ENCODE peak calls at places on chromosomes 16 and 17, in eight cellular contexts. X is endodermal cell, U is BJ, K is esophagus squamous epithelium, B is cardiac muscle cell, Y is endothelial cell of umbilical vein, L is AG04450, H is psoas muscle. Q is an unnamed sample.

GRCh38 chr16:1613240-1613639 is 1.1 kb downstream of the CRAMP1 start:
- DNase-seq in X (no peak), U (no peak), K (no peak), B (no peak), Y (peak; percentile 21), L (no peak), H (no peak), Q (no peak)

GRCh38 chr17:46979023-46979870 is at the start of gene RPRML:
- DNase-seq in X (peak; percentile 88), U (no peak), K (no peak), B (peak; percentile 61), Y (peak; percentile 44), L (no peak), H (peak; percentile 30), Q (no peak)

GRCh38 chr16:15650698-15651161 is 685 bp downstream of the NDE1 start:
- DNase-seq in X (peak; percentile 79), U (no peak), K (no peak), B (peak; percentile 2), Y (peak; percentile 37), L (no peak), H (no peak), Q (no peak)

GRCh38 chr16:5706206-5706605 is 608.6 kb upstream of the EEF2KMT start:
- DNase-seq in X (no peak), U (no peak), K (no peak), B (no peak), Y (no peak), L (no peak), H (no peak), Q (no peak)

GRCh38 chr17:82252511-82253178 is 20.9 kb downstream of the CSNK1D start:
- DNase-seq in X (no peak), U (no peak), K (no peak), B (no peak), Y (no peak), L (no peak), H (no peak), Q (no peak)

GRCh38 chr16:11080327-11080967 is 136.1 kb downstream of the CLEC16A start:
- DNase-seq in X (no peak), U (no peak), K (no peak), B (no peak), Y (no peak), L (no peak), H (no peak), Q (no peak)

GRCh38 chr17:73901661-73902415 is 257.6 kb upstream of the SDK2 start:
- DNase-seq in X (peak; percentile 92), U (no peak), K (no peak), B (peak; percentile 40), Y (no peak), L (no peak), H (peak; percentile 32), Q (no peak)

GRCh38 chr17:72120878-72121163 is at the start of gene SOX9:
- DNase-seq in X (peak; percentile 99), U (peak; percentile 53), K (no peak), B (peak; percentile 93), Y (no peak), L (peak; percentile 87), H (peak; percentile 81), Q (peak; percentile 38)

GRCh38 chr17:50835563-50836231 is at the start of gene WFIKKN2:
- DNase-seq in X (no peak), U (no peak), K (no peak), B (no peak), Y (no peak), L (no peak), H (no peak), Q (no peak)
- H3K4me3 ChIP-seq in X (no peak within 1 kb of the TSS), U (no peak within 1 kb of the TSS), K (peak within 1 kb of the TSS; percentile 9), B (no peak within 1 kb of the TSS), Y (no peak within 1 kb of the TSS), L (peak within 1 kb of the TSS; percentile 17), H (peak within 1 kb of the TSS; percentile 65), Q (no peak within 1 kb of the TSS)

GRCh38 chr16:88539652-88540345 is 30.4 kb upstream of the ZC3H18 start:
- DNase-seq in X (peak; percentile 60), U (no peak), K (no peak), B (no peak), Y (no peak), L (no peak), H (no peak), Q (no peak)
- TF ChIP-seq CTCF in X (peak; percentile 28), U (peak; percentile 11), K (no peak), B (no peak), Y (no peak), L (no peak), H (no peak), Q (no peak)

GRCh38 chr16:56630134-56630533 is 2.3 kb upstream of the MT1M start:
- DNase-seq in X (no peak), U (no peak), K (no peak), B (no peak), Y (no peak), L (no peak), H (no peak), Q (no peak)

GRCh38 chr16:56632848-56633365 is 448 bp downstream of the MT1M start:
- DNase-seq in X (no peak), U (no peak), K (no peak), B (no peak), Y (no peak), L (no peak), H (no peak), Q (no peak)

GRCh38 chr16:56632160-56632847 is at the start of gene MT1M:
- DNase-seq in X (peak; percentile 76), U (no peak), K (no peak), B (peak; percentile 28), Y (no peak), L (no peak), H (peak; percentile 82), Q (no peak)

GRCh38 chr16:56631197-56631596 is 1.3 kb upstream of the MT1M start:
- DNase-seq in X (no peak), U (no peak), K (no peak), B (no peak), Y (no peak), L (no peak), H (no peak), Q (no peak)

GRCh38 chr16:56631832-56632159 is 663 bp upstream of the MT1M start:
- DNase-seq in X (no peak), U (no peak), K (no peak), B (peak; percentile 31), Y (no peak), L (no peak), H (no peak), Q (no peak)
- H3K4me3 ChIP-seq in X (peak overlapping the region; percentile 67), U (peak overlapping the region; percentile 38), K (peak overlapping the region; percentile 51), B (peak overlapping the region; percentile 20), Y (peak overlapping the region; percentile 42), L (peak overlapping the region; percentile 32), H (peak overlapping the region; percentile 67), Q (no peak overlapping the region)

GRCh38 chr17:18041776-18042175 is 2.6 kb downstream of the GID4 start:
- DNase-seq in X (no peak), U (peak; percentile 30), K (no peak), B (no peak), Y (no peak), L (no peak), H (peak; percentile 37), Q (no peak)

GRCh38 chr17:18045691-18046090 is 6.5 kb downstream of the GID4 start:
- DNase-seq in X (no peak), U (no peak), K (no peak), B (no peak), Y (no peak), L (no peak), H (no peak), Q (no peak)

GRCh38 chr17:18044609-18045008 is 5.4 kb downstream of the GID4 start:
- DNase-seq in X (no peak), U (no peak), K (no peak), B (no peak), Y (no peak), L (no peak), H (no peak), Q (no peak)

GRCh38 chr17:18042969-18043368 is 3.8 kb downstream of the GID4 start:
- DNase-seq in X (no peak), U (no peak), K (no peak), B (no peak), Y (no peak), L (no peak), H (no peak), Q (no peak)

GRCh38 chr17:18043491-18043890 is 4.3 kb downstream of the GID4 start:
- DNase-seq in X (no peak), U (no peak), K (no peak), B (no peak), Y (peak; percentile 43), L (no peak), H (no peak), Q (no peak)
- TF ChIP-seq CTCF in X (peak; percentile 41), U (peak; percentile 17), K (peak; percentile 31), B (peak; percentile 25), Y (no peak), L (peak; percentile 33), H (peak; percentile 21), Q (no peak)

GRCh38 chr17:62826956-62827355 is 18.8 kb upstream of the MARCHF10 start:
- DNase-seq in X (no peak), U (no peak), K (no peak), B (no peak), Y (no peak), L (no peak), H (no peak), Q (no peak)
- H3K4me3 ChIP-seq in X (no peak overlapping the region), U (no peak overlapping the region), K (no peak overlapping the region), B (no peak overlapping the region), Y (no peak overlapping the region), L (no peak overlapping the region), H (no peak overlapping the region), Q (no peak overlapping the region)

GRCh38 chr16:72532896-72533295 is 360.9 kb upstream of the PMFBP1 start:
- DNase-seq in X (no peak), U (no peak), K (no peak), B (no peak), Y (no peak), L (no peak), H (no peak), Q (no peak)

GRCh38 chr16:72530434-72530833 is 358.5 kb upstream of the PMFBP1 start:
- DNase-seq in X (no peak), U (no peak), K (no peak), B (no peak), Y (peak; percentile 82), L (no peak), H (no peak), Q (peak; percentile 13)
- TF ChIP-seq CTCF in X (no peak), U (peak; percentile 26), K (no peak), B (peak; percentile 52), Y (peak; percentile 35), L (peak; percentile 38), H (no peak), Q (peak; percentile 22)

DNA sequence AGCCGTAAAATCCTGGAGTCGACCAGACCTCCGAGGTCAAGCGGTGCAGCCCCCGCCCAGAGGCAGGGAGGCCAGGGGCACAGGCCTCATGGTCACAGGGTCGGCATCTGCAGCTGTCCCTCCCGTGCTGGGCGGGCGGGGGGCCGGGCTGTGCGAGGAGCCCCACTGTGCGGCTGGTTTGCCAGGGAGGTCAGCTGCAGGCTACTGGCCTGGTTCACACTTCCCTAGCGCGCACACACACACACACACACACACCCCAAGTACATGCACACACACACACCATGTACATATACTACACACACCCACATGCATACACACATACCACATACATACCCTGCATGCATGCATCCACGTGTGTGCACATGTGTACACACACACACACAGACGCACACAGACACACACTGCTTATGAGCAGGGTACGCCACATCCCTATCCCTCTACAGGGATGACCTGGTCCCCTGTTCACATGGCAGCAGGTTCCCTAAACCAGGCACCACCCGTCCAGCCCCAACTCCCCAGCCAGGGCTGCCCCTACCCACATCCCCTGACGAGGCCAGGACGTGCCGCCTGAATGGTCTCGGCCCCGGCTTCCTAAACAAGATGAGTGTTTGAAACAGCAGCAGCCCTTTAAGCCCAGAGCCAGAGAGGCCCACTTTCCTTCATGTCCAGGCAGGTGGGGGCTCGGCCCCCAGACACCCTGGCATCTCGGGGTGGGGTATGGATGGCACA is 109.0 kb upstream of the CIBAR2 start:
- DNase-seq in X (no peak), U (no peak), K (no peak), B (no peak), Y (no peak), L (no peak), H (no peak), Q (no peak)
- H3K4me3 ChIP-seq in X (no peak overlapping the region), U (no peak overlapping the region), K (no peak overlapping the region), B (no peak overlapping the region), Y (no peak overlapping the region), L (no peak overlapping the region), H (peak overlapping the region; percentile 31), Q (no peak overlapping the region)